ENCODE peak calls at places on chromosomes 7 and 10, in five cellular contexts. Q, Z, K, S and C are unnamed samples.

GRCh38 chr7:123797673-123798526 is 47.1 kb upstream of the HYAL4 start:
- DNase-seq in K (peak; percentile 95), S (peak; percentile 78), Q (peak; percentile 45), Z (peak; percentile 94), C (no peak)

GRCh38 chr10:110420401-110421193 is 77.1 kb upstream of the DUSP5 start:
- DNase-seq in K (peak; percentile 40), S (peak; percentile 61), Z (peak; percentile 82), Q (no peak), C (no peak)

GRCh38 chr7:71402684-71403083 is 270.7 kb downstream of the GALNT17 start:
- DNase-seq in Q (no peak), K (no peak), Z (no peak), S (no peak), C (no peak)

GRCh38 chr7:143878884-143879283 is 23.1 kb downstream of the TCAF1 start:
- DNase-seq in Q (no peak), Z (no peak), S (no peak), K (no peak), C (no peak)

GRCh38 chr10:72124984-72125383 is 36.6 kb upstream of the SPOCK2 start:
- DNase-seq in Z (no peak), K (peak; percentile 82), Q (peak; percentile 29), S (peak; percentile 77), C (no peak)

GRCh38 chr10:74419491-74420466 is 268.8 kb downstream of the ADK start:
- DNase-seq in K (peak; percentile 16), S (peak; percentile 19), Q (no peak), Z (peak; percentile 92), C (no peak)

GRCh38 chr10:132347211-132347930 is 15.4 kb downstream of the LRRC27 start:
- DNase-seq in Q (no peak), K (no peak), Z (no peak), S (no peak), C (peak; percentile 90)

GRCh38 chr10:29790223-29790622 is 155.5 kb upstream of the SVIL start:
- DNase-seq in S (no peak), Z (peak; percentile 8), K (no peak), Q (no peak), C (no peak)

GRCh38 chr10:76113952-76114351 is 682.5 kb downstream of the LRMDA start:
- DNase-seq in S (no peak), Z (peak; percentile 98), Q (no peak), K (peak; percentile 81), C (no peak)

GRCh38 chr7:122316467-122317394 is 12.2 kb upstream of the FEZF1 start:
- DNase-seq in Q (no peak), K (no peak), Z (no peak), S (no peak), C (peak; percentile 78)

GRCh38 chr10:125052146-125052545 is 108.2 kb downstream of the CTBP2 start:
- DNase-seq in K (no peak), Z (no peak), S (no peak), Q (no peak), C (no peak)

GRCh38 chr10:93992400-93993030 is 1.2 kb upstream of the PLCE1 start:
- DNase-seq in Z (peak; percentile 22), K (peak; percentile 29), Q (no peak), S (peak; percentile 16), C (no peak)

GRCh38 chr10:86535057-86535882 is 13.7 kb upstream of the WAPL start:
- DNase-seq in K (peak; percentile 23), S (no peak), Z (peak; percentile 68), Q (no peak), C (no peak)

GRCh38 chr10:98425511-98426352 is 10.8 kb upstream of the PYROXD2 start:
- DNase-seq in S (peak; percentile 26), Z (peak; percentile 54), Q (no peak), K (no peak), C (no peak)

GRCh38 chr10:4825456-4825867 is 545 bp upstream of the AKR1E2 start:
- DNase-seq in Q (no peak), K (no peak), Z (no peak), S (no peak), C (no peak)

GRCh38 chr10:71998119-71998839 is 34.1 kb downstream of the CHST3 start:
- DNase-seq in S (no peak), Q (no peak), K (no peak), Z (peak; percentile 12), C (no peak)

GRCh38 chr7:50826371-50827172 is 43.9 kb upstream of the GRB10 start:
- DNase-seq in K (peak; percentile 93), Z (peak; percentile 96), Q (peak; percentile 41), S (peak; percentile 87), C (no peak)

GRCh38 chr7:50822716-50823115 is 40.0 kb upstream of the GRB10 start:
- DNase-seq in K (peak; percentile 87), Q (peak; percentile 17), S (peak; percentile 50), Z (peak; percentile 36), C (no peak)

GRCh38 chr7:50824882-50825281 is 42.2 kb upstream of the GRB10 start:
- DNase-seq in Q (no peak), K (no peak), S (no peak), Z (peak; percentile 73), C (no peak)

GRCh38 chr7:50828801-50829200 is 46.1 kb upstream of the GRB10 start:
- DNase-seq in K (peak; percentile 36), Z (no peak), Q (no peak), S (no peak), C (no peak)

GRCh38 chr7:50827281-50827680 is 44.6 kb upstream of the GRB10 start:
- DNase-seq in Q (no peak), Z (no peak), K (no peak), S (no peak), C (no peak)
- TF ChIP-seq CTCF in Q (no peak), Z (peak; percentile 17), K (no peak), S (no peak), C (no peak)

DNA sequence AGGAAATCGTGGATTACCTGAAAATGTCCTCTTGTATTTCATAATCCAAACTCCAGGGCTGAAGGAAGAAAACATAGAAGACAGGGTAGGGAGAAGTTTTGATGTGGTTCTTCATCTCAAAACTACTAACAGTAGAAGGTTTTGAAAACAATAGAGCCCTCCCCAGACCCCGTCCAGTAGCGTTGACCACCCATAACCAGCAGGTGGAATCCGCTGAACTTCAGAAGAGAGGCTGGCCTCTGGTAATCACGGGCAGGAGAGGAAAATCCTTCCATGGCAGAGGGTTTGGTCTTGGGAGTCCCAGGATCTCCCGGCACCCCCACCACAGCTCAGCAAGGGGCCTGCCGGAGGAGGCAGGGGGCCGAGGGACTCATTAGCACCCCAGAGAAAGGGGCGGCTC is 333.4 kb upstream of the RNF32 start:
- DNase-seq in Q (no peak), S (no peak), Z (no peak), K (no peak), C (no peak)
- TF ChIP-seq CTCF in Q (no peak), S (no peak), Z (no peak), K (no peak), C (no peak)

GRCh38 chr7:46493196-46493595 is 572.1 kb upstream of the IGFBP3 start:
- DNase-seq in Z (no peak), K (no peak), S (no peak), Q (no peak), C (no peak)
- TF ChIP-seq CTCF in Z (no peak), K (no peak), S (no peak), Q (no peak), C (peak; percentile 41)

GRCh38 chr7:76257973-76258372 is 44.5 kb upstream of the HSPB1 start:
- DNase-seq in Z (no peak), S (no peak), K (no peak), Q (no peak), C (no peak)
- TF ChIP-seq CTCF in Z (peak; percentile 22), S (no peak), K (no peak), Q (peak; percentile 9), C (no peak)

GRCh38 chr7:30976381-30976780 is 12.6 kb downstream of the GHRHR start:
- DNase-seq in Z (no peak), Q (no peak), S (no peak), K (no peak), C (no peak)

GRCh38 chr7:30977222-30977621 is 13.5 kb downstream of the GHRHR start:
- DNase-seq in K (no peak), Q (no peak), Z (no peak), S (no peak), C (no peak)

GRCh38 chr7:30979027-30979426 is 15.3 kb downstream of the GHRHR start:
- DNase-seq in Z (no peak), S (no peak), K (no peak), Q (no peak), C (no peak)

GRCh38 chr7:30980194-30980593 is 16.4 kb downstream of the GHRHR start:
- DNase-seq in S (no peak), Z (no peak), K (no peak), Q (no peak), C (no peak)

GRCh38 chr7:30977896-30978564 is 14.3 kb downstream of the GHRHR start:
- DNase-seq in Q (no peak), Z (peak; percentile 74), S (peak; percentile 4), K (no peak), C (no peak)
- TF ChIP-seq CTCF in Q (peak; percentile 70), Z (peak; percentile 79), S (peak; percentile 39), K (peak; percentile 38), C (peak; percentile 79)